ENCODE peak calls at places on chromosomes 7 and 10, in five cellular contexts. X, R, D, Q and M are unnamed samples.

GRCh38 chr10:105391670-105392331 is 750.7 kb downstream of the SORCS3 start:
- DNase-seq in R (no peak), X (no peak), D (no peak), Q (no peak), M (no peak)

GRCh38 chr7:1558181-1558811 is 2.3 kb upstream of the TMEM184A start:
- DNase-seq in D (no peak), R (no peak), X (no peak), Q (no peak), M (no peak)

GRCh38 chr10:77925795-77926565 is 575 bp downstream of the DLG5 start:
- DNase-seq in R (no peak), Q (peak), X (peak), D (no peak), M (no peak)

GRCh38 chr7:128454808-128455555 is 696 bp upstream of the HILPDA start:
- DNase-seq in R (no peak), D (no peak), X (no peak), Q (no peak), M (peak)

GRCh38 chr10:47076949-47077348 is 165.7 kb downstream of the PTPN20 start:
- DNase-seq in Q (peak), R (no peak), D (no peak), X (no peak), M (peak)

GRCh38 chr10:78769526-78769925 is 299.2 kb upstream of the ZMIZ1 start:
- DNase-seq in D (no peak), X (no peak), Q (no peak), R (no peak), M (no peak)

GRCh38 chr10:46282460-46283216 is 4.2 kb upstream of the ANTXRL start:
- DNase-seq in X (peak), R (peak), Q (peak), D (peak), M (peak)

GRCh38 chr7:102890292-102890970 is 22.4 kb upstream of the LRRC17 start:
- DNase-seq in R (no peak), D (no peak), Q (peak), X (peak), M (peak)

GRCh38 chr7:32586291-32587221 is 91.3 kb downstream of the AVL9 start:
- DNase-seq in D (no peak), Q (peak), R (peak), X (peak), M (peak)

GRCh38 chr7:80324032-80324431 is 187.8 kb downstream of the GNAT3 start:
- DNase-seq in D (no peak), Q (peak), R (no peak), X (no peak), M (peak)

GRCh38 chr7:93043393-93043985 is 74.3 kb downstream of the SAMD9 start:
- DNase-seq in Q (peak), X (no peak), R (no peak), D (no peak), M (peak)

GRCh38 chr10:89355373-89355772 is 22.5 kb upstream of the IFIT1B start:
- DNase-seq in X (no peak), Q (peak), D (no peak), R (no peak), M (peak)

GRCh38 chr10:114879541-114880158 is 58.1 kb downstream of the FHIP2A start:
- DNase-seq in X (peak), Q (peak), R (peak), D (peak), M (peak)

GRCh38 chr7:47049234-47049774 is 532.6 kb downstream of the TNS3 start:
- DNase-seq in X (no peak), D (no peak), Q (no peak), R (no peak), M (no peak)

DNA sequence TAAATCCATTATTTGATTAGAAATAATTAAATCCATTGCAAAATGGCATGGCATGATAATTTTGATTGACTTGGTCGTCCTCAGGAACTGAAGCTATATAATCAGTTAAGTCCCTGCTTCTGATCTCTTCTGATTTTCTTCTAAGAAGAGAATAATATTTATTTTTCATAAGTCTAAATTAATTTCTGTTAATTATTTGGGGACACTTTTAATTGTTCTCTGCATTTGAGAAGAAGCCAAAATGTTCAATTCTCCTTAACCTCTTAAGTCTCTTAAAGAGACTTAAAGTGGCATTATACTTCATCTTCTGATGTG is 67.2 kb downstream of the CAV1 start:
- DNase-seq in X (no peak), D (no peak), R (no peak), Q (no peak), M (no peak)
- H3K4me3 ChIP-seq in X (no peak), D (no peak), R (peak), Q (no peak), M (no peak)

DNA sequence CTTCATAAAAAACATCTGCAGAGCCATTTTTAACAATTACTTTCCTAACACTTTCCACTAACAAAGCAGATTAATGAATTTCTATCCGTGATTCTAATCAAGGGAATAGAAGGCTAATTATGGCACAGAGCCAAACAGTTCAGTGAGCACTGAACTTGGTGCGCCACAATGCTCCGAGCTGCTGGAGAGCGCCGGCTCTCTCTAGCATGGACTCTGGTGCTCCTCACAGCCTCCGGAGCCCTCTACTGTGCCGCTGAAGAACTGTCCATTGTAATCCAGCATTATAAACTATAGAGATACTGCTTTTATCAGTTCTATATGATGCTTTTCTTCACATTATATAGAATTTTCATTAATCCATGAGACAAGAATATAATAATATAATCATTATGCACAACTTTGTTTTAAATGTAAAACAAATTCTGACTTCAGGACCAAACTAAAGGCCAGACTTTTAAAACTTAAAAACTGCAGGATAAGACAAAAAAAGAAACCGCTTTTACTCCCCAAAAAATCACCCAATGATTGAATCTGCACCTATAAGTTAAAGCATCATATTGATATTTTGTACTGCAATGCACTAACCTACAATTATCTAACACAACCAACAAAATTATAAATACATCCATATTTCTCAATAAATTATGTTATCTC is 123.6 kb downstream of the RNF32 start:
- DNase-seq in X (no peak), D (no peak), Q (peak), R (peak), M (peak)
- TF ChIP-seq CTCF in X (no peak), D (no peak), Q (peak), R (peak), M (peak)

GRCh38 chr10:130935897-130936550 is 375.5 kb downstream of the TCERG1L start:
- DNase-seq in Q (no peak), R (no peak), D (no peak), X (no peak), M (no peak)

GRCh38 chr10:130938051-130938450 is 373.5 kb downstream of the TCERG1L start:
- DNase-seq in Q (no peak), R (no peak), D (no peak), X (no peak), M (no peak)

GRCh38 chr10:130936844-130937243 is 374.7 kb downstream of the TCERG1L start:
- DNase-seq in X (no peak), Q (no peak), R (no peak), D (no peak), M (no peak)

DNA sequence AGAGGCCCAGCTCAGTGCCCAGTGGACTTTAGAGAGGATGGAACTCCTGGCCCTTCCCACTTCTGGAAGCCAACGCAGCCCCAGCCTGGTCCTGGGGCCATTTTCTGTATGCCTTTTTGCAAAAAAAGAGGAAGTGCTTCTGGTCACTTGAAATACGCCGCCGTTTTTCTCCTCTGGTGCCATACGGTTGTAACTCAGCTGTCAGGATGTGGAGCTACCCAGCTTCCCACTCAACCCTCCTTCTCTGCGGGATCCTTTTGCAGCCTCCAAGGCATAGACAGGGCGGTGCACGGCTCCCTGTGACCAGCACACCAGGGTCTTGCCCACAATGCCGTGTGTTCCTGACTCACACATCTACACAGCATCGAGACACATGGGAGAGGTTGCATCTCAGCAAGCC is 369.6 kb downstream of the TCERG1L start:
- DNase-seq in X (no peak), R (no peak), Q (no peak), D (no peak), M (no peak)
- H3K4me3 ChIP-seq in X (no peak), R (no peak), Q (no peak), D (no peak), M (no peak)

GRCh38 chr10:62580396-62580795 is 206.2 kb downstream of the ZNF365 start:
- DNase-seq in X (no peak), R (no peak), D (no peak), Q (peak), M (no peak)
- TF ChIP-seq CTCF in X (no peak), R (no peak), D (no peak), Q (no peak), M (no peak)

GRCh38 chr10:70916241-70916640 is 27.9 kb upstream of the PCBD1 start:
- DNase-seq in Q (no peak), X (no peak), R (no peak), D (no peak), M (no peak)
- H3K4me3 ChIP-seq in Q (no peak), X (no peak), R (no peak), D (no peak), M (no peak)

GRCh38 chr10:69513617-69514016 is 59.6 kb downstream of the NEUROG3 start:
- DNase-seq in D (no peak), Q (no peak), X (no peak), R (no peak), M (no peak)
- TF ChIP-seq CTCF in D (no peak), Q (no peak), X (no peak), R (no peak), M (no peak)

DNA sequence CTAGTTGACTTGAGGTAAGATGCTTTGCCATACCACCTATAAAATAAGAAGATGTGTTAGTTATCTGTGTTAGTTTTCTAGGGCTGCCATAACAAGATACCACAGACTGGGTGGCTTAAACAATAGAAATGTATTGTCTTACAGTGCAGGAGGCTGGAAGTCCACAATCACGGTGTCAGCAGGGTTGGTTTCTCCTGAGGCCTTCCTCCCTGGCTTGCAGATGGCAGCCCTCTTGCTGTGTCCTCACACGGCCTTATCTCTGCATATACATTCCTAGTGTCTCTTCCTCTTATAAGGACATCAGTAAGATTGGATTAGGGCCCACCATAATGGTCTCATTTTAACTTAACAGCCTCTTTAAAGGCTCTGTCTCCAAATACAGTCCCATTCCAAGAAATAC is 192.1 kb downstream of the GATA3 start:
- DNase-seq in X (no peak), Q (no peak), D (no peak), R (no peak), M (no peak)
- H3K4me3 ChIP-seq in X (no peak), Q (no peak), D (no peak), R (no peak), M (no peak)

DNA sequence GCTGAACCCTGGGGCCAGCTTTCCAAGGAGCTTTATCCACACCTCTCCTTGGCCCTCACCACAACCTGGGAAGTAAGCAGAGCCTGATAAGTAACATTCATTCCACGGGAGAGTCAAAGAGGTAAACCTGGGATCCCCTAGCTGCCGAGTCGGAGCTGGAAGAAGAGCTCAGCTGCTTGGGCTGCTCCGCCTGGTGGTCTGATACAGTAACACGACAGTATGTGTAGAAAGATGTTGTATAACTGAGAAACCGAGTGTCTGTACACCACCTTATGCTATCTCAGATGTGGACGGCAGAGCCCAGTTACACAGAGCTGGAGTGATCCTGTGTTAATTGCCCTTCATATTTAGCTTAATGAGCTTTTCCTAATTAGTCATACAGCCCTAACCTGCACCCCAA is 151.3 kb upstream of the KMT2E start:
- DNase-seq in Q (peak), D (no peak), R (peak), X (no peak), M (no peak)
- TF ChIP-seq CTCF in Q (peak), D (no peak), R (peak), X (no peak), M (peak)

GRCh38 chr7:105776986-105777910 is 99.2 kb downstream of the ATXN7L1 start:
- DNase-seq in D (no peak), R (peak), X (no peak), Q (peak), M (peak)

GRCh38 chr7:105776068-105776790 is 100.2 kb downstream of the ATXN7L1 start:
- DNase-seq in Q (peak), X (no peak), R (peak), D (no peak), M (peak)

GRCh38 chr7:105773030-105773460 is 103.4 kb downstream of the ATXN7L1 start:
- DNase-seq in Q (no peak), R (no peak), X (no peak), D (no peak), M (no peak)

GRCh38 chr7:105778956-105779355 is 97.4 kb downstream of the ATXN7L1 start:
- DNase-seq in Q (no peak), R (no peak), D (no peak), X (no peak), M (no peak)

DNA sequence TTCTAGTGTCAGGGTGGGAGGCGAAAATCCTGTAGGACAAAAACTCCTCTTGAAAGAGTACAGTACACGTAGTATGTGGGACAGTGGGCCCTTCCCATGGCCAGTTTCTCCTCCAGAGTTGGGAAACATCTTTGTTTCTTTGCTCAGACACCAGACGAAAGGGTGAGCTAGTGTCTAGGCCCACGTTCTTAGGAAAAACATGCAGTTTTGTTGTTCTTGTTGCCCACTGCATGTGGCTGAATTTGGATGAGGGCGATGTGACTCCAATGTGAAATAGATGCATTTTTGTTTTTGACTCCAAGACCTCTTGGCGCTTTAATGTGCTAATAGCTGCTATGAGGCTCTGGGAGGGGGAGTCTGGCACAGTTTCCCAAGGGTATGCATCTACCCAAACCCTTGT is 100.8 kb downstream of the ATXN7L1 start:
- DNase-seq in Q (no peak), D (no peak), X (no peak), R (no peak), M (no peak)
- H3K4me3 ChIP-seq in Q (no peak), D (no peak), X (no peak), R (no peak), M (no peak)